ENCODE peak calls at places on chromosomes 6 and 20, in six cellular contexts. G is K562, W is GM12892, E is HepG2, R is GM12878, P is H1. D is an unnamed sample.

GRCh38 chr6:2630362-2630761 is 120.4 kb downstream of the MYLK4 start:
- DNase-seq in G (peak; percentile 17), W (no peak), E (peak; percentile 79), R (no peak), P (no peak), D (no peak)

GRCh38 chr20:23770384-23770783 is 19.6 kb upstream of the CST1 start:
- DNase-seq in G (no peak), W (no peak), E (no peak), R (no peak), P (no peak), D (no peak)

GRCh38 chr20:3685341-3685740 is 3.5 kb upstream of the ADAM33 start:
- DNase-seq in G (no peak), W (no peak), E (no peak), R (no peak), P (no peak), D (no peak)

GRCh38 chr6:13725570-13725969 is 13.9 kb upstream of the RANBP9 start:
- DNase-seq in G (no peak), W (no peak), E (no peak), R (no peak), P (no peak), D (no peak)

GRCh38 chr6:50905297-50905696 is 86.6 kb downstream of the TFAP2B start:
- DNase-seq in G (no peak), W (no peak), E (no peak), R (no peak), P (no peak), D (no peak)

GRCh38 chr6:169930799-169931198 is 179.4 kb downstream of the ERMARD start:
- DNase-seq in G (no peak), W (no peak), E (no peak), R (no peak), P (peak; percentile 46), D (no peak)

GRCh38 chr20:58512808-58513552 is 2.2 kb downstream of the APCDD1L start:
- DNase-seq in G (no peak), W (no peak), E (no peak), R (no peak), P (peak; percentile 60), D (no peak)

GRCh38 chr6:136846046-136846445 is 23.7 kb downstream of the PEX7 start:
- DNase-seq in G (peak; percentile 51), W (peak; percentile 12), E (peak; percentile 57), R (no peak), P (no peak), D (no peak)

GRCh38 chr20:12171927-12172581 is 254.4 kb downstream of the BTBD3 start:
- DNase-seq in G (no peak), W (no peak), E (no peak), R (no peak), P (no peak), D (no peak)

GRCh38 chr6:157944983-157945931 is 36.4 kb upstream of the SYNJ2 start:
- DNase-seq in G (no peak), W (no peak), E (no peak), R (no peak), P (no peak), D (no peak)

GRCh38 chr6:157943964-157944283 is 37.7 kb upstream of the SYNJ2 start:
- DNase-seq in G (no peak), W (no peak), E (no peak), R (no peak), P (no peak), D (no peak)

GRCh38 chr6:157946053-157946617 is 35.5 kb upstream of the SYNJ2 start:
- DNase-seq in G (no peak), W (no peak), E (no peak), R (no peak), P (no peak), D (no peak)

GRCh38 chr6:157943249-157943963 is 38.3 kb upstream of the SYNJ2 start:
- DNase-seq in G (no peak), W (no peak), E (no peak), R (no peak), P (no peak), D (no peak)

GRCh38 chr6:157946865-157947532 is 34.7 kb upstream of the SYNJ2 start:
- DNase-seq in G (no peak), W (no peak), E (peak; percentile 41), R (peak; percentile 9), P (no peak), D (peak; percentile 37)
- TF ChIP-seq POLR2AphosphoS5 in G (peak; percentile 13), W (no peak), E (no peak), R (no peak), P (peak; percentile 25), D (no peak)

GRCh38 chr6:127513425-127513824 is 5.7 kb downstream of the MTCL3 start:
- DNase-seq in G (no peak), W (no peak), E (no peak), R (no peak), P (no peak), D (no peak)

GRCh38 chr6:127515794-127516675 is 3.1 kb downstream of the MTCL3 start:
- DNase-seq in G (peak; percentile 72), W (peak; percentile 67), E (no peak), R (no peak), P (peak; percentile 84), D (peak; percentile 75)

GRCh38 chr6:127516676-127517273 is 2.4 kb downstream of the MTCL3 start:
- DNase-seq in G (peak; percentile 58), W (peak; percentile 30), E (peak; percentile 23), R (no peak), P (peak; percentile 74), D (peak; percentile 47)

GRCh38 chr6:127515234-127515793 is 3.8 kb downstream of the MTCL3 start:
- DNase-seq in G (no peak), W (peak; percentile 12), E (no peak), R (no peak), P (peak; percentile 81), D (peak; percentile 15)

DNA sequence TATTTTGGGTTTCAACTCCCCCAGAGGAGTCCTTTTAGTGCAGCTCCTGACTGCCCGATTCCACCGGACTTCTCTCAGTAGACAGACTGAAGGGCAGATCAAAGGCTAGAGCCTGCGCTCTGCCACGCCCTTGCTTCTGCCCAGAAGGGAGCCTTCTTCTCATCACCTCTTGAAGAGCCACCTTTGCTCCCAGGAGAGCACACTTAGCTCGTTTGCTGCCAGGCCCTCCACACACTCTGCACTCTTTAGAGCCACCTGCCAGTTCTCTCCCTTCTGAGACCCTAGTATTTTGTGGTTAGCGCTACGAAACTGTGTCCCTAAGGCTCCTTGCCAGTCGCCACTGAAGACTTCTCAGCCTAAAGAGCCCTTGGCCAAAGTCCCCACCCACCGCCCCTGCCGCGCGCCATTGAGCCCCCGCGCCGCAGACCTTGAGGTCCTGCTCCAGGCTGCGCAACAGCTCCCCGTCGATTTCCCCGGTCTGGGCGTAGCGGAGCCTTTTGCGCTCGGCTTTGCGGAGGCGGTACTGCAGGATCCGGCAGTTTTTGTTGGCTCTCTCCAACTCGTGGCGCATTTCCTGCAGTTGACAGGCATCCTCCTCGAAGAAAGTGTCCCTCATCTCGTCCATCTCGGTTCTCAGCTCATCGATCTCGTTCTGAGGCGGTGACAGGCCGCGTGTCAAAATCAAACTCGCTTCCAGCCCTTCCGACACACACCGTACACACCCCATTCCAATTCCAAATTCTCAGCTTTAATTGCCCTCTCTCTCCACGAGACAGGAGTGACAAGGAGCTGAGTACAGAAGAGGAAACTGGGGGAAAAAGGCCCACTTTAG is 4.5 kb downstream of the MTCL3 start:
- DNase-seq in G (no peak), W (no peak), E (no peak), R (no peak), P (peak; percentile 71), D (no peak)
- TF ChIP-seq POLR2A in G (no peak), W (no peak), E (no peak), R (no peak), P (peak; percentile 8), D (no peak)

GRCh38 chr20:61050491-61050890 is 201.6 kb upstream of the CDH4 start:
- DNase-seq in G (no peak), W (no peak), E (no peak), R (no peak), P (no peak), D (no peak)
- TF ChIP-seq TAF1 in G (no peak), W (no peak), E (no peak), R (no peak), P (no peak), D (no peak)

DNA sequence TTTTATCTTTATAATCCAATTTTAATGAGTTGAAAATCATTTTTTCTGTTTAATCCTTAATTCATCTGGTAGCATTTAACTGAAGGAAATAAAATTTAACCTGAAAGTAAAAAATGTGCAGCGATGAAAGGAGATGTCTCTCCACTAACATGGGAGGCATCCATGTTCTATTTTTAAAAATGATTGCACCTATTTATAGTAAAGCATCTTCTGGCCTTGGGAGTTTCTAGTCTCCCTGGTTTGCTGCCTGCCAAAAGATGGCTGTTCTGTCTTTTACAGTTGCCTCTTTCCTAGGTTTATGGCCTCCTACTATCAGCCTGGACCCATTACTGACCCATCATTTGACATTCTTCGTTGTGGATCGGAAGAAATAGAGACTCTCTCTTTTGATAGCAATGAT is 143.0 kb downstream of the B3GAT2 start:
- DNase-seq in G (no peak), W (no peak), E (no peak), R (no peak), P (no peak), D (no peak)
- TF ChIP-seq POLR2AphosphoS5 in G (no peak), W (no peak), E (no peak), R (no peak), P (no peak), D (no peak)

GRCh38 chr20:52497731-52498130 is 306.2 kb upstream of the ZFP64 start:
- DNase-seq in G (no peak), W (no peak), E (no peak), R (no peak), P (no peak), D (no peak)

GRCh38 chr20:52490715-52491430 is 299.3 kb upstream of the ZFP64 start:
- DNase-seq in G (no peak), W (no peak), E (no peak), R (no peak), P (no peak), D (no peak)

GRCh38 chr20:52496191-52496590 is 304.6 kb upstream of the ZFP64 start:
- DNase-seq in G (no peak), W (no peak), E (no peak), R (no peak), P (no peak), D (no peak)

GRCh38 chr20:52494244-52494643 is 302.7 kb upstream of the ZFP64 start:
- DNase-seq in G (no peak), W (no peak), E (no peak), R (no peak), P (no peak), D (no peak)

GRCh38 chr20:52493177-52493711 is 301.7 kb upstream of the ZFP64 start:
- DNase-seq in G (no peak), W (no peak), E (no peak), R (no peak), P (no peak), D (no peak)
- TF ChIP-seq POLR2A in G (no peak), W (no peak), E (no peak), R (no peak), P (no peak), D (no peak)

GRCh38 chr6:85747654-85748053 is 105.0 kb upstream of the SYNCRIP start:
- DNase-seq in G (no peak), W (no peak), E (peak; percentile 53), R (no peak), P (no peak), D (no peak)
- TF ChIP-seq TAF1 in G (no peak), W (no peak), E (no peak), R (no peak), P (no peak), D (no peak)

GRCh38 chr6:151137441-151137984 is 102.3 kb upstream of the AKAP12 start:
- DNase-seq in G (no peak), W (no peak), E (no peak), R (no peak), P (no peak), D (no peak)
- TF ChIP-seq POLR2AphosphoS5 in G (no peak), W (no peak), E (no peak), R (no peak), P (no peak), D (no peak)